ENCODE peak calls at places on chromosomes 4 and X, in ten cellular contexts. One of them, this sample, is unnamed.
A peak's percentile ranks its signal among the peaks of the same experiment; 100 is the strongest.

GRCh38 chrX:112961981-112962380 is 121.3 kb upstream of the AMOT start:
- DNase-seq in thoracic aorta: no peak
- DNase-seq in sigmoid colon: no peak
- DNase-seq in testis: peak; percentile 37
- DNase-seq in breast epithelium: no peak
- DNase-seq in transverse colon: no peak
- DNase-seq in psoas muscle: no peak
- DNase-seq in endothelial cell of umbilical vein: no peak
- DNase-seq in cardiac muscle cell: peak; percentile 44
- DNase-seq in kidney epithelial cell: no peak
- DNase-seq in this sample: no peak

GRCh38 chr4:57191523-57192034 is 81.4 kb upstream of the IGFBP7 start:
- DNase-seq in kidney epithelial cell: peak; percentile 51
- DNase-seq in breast epithelium: no peak
- DNase-seq in transverse colon: peak; percentile 46
- DNase-seq in testis: no peak
- DNase-seq in endothelial cell of umbilical vein: peak; percentile 37
- DNase-seq in sigmoid colon: peak; percentile 75
- DNase-seq in thoracic aorta: no peak
- DNase-seq in cardiac muscle cell: peak; percentile 29
- DNase-seq in psoas muscle: no peak
- DNase-seq in this sample: no peak

GRCh38 chrX:107712231-107713204 is 63.1 kb downstream of the TSC22D3 start:
- DNase-seq in transverse colon: peak; percentile 47
- DNase-seq in psoas muscle: peak; percentile 22
- DNase-seq in breast epithelium: no peak
- DNase-seq in testis: peak; percentile 18
- DNase-seq in cardiac muscle cell: peak; percentile 77
- DNase-seq in thoracic aorta: no peak
- DNase-seq in kidney epithelial cell: no peak
- DNase-seq in endothelial cell of umbilical vein: no peak
- DNase-seq in sigmoid colon: peak; percentile 76
- DNase-seq in this sample: peak; percentile 61

GRCh38 chrX:3244203-3244743 is 102.2 kb downstream of the MXRA5 start:
- DNase-seq in kidney epithelial cell: no peak
- DNase-seq in psoas muscle: no peak
- DNase-seq in breast epithelium: no peak
- DNase-seq in cardiac muscle cell: peak; percentile 85
- DNase-seq in thoracic aorta: no peak
- DNase-seq in transverse colon: no peak
- DNase-seq in testis: no peak
- DNase-seq in endothelial cell of umbilical vein: no peak
- DNase-seq in sigmoid colon: no peak
- DNase-seq in this sample: no peak

GRCh38 chrX:104108955-104109354 is 3.4 kb upstream of the ZCCHC18 start:
- DNase-seq in sigmoid colon: no peak
- DNase-seq in kidney epithelial cell: no peak
- DNase-seq in endothelial cell of umbilical vein: no peak
- DNase-seq in cardiac muscle cell: no peak
- DNase-seq in psoas muscle: no peak
- DNase-seq in breast epithelium: no peak
- DNase-seq in transverse colon: no peak
- DNase-seq in thoracic aorta: no peak
- DNase-seq in testis: no peak
- DNase-seq in this sample: no peak

GRCh38 chr4:153348006-153348405 is 3.5 kb downstream of the MND1 start:
- DNase-seq in sigmoid colon: no peak
- DNase-seq in endothelial cell of umbilical vein: no peak
- DNase-seq in transverse colon: no peak
- DNase-seq in psoas muscle: no peak
- DNase-seq in breast epithelium: no peak
- DNase-seq in testis: no peak
- DNase-seq in cardiac muscle cell: no peak
- DNase-seq in thoracic aorta: no peak
- DNase-seq in kidney epithelial cell: no peak
- DNase-seq in this sample: no peak

GRCh38 chrX:24145340-24146186 is 4.0 kb upstream of the ZFX start:
- DNase-seq in testis: no peak
- DNase-seq in kidney epithelial cell: peak; percentile 29
- DNase-seq in transverse colon: no peak
- DNase-seq in cardiac muscle cell: no peak
- DNase-seq in sigmoid colon: no peak
- DNase-seq in psoas muscle: no peak
- DNase-seq in endothelial cell of umbilical vein: peak; percentile 48
- DNase-seq in breast epithelium: no peak
- DNase-seq in thoracic aorta: no peak
- DNase-seq in this sample: no peak

GRCh38 chr4:111943796-111944203 is 201.5 kb upstream of the FAM241A start:
- DNase-seq in breast epithelium: no peak
- DNase-seq in thoracic aorta: no peak
- DNase-seq in transverse colon: peak; percentile 61
- DNase-seq in cardiac muscle cell: peak; percentile 31
- DNase-seq in psoas muscle: no peak
- DNase-seq in sigmoid colon: no peak
- DNase-seq in kidney epithelial cell: no peak
- DNase-seq in endothelial cell of umbilical vein: peak; percentile 30
- DNase-seq in testis: peak; percentile 19
- DNase-seq in this sample: no peak

GRCh38 chrX:132836471-132836870 is 122.0 kb downstream of the HS6ST2 start:
- DNase-seq in cardiac muscle cell: no peak
- DNase-seq in sigmoid colon: no peak
- DNase-seq in endothelial cell of umbilical vein: peak; percentile 59
- DNase-seq in thoracic aorta: no peak
- DNase-seq in testis: no peak
- DNase-seq in transverse colon: no peak
- DNase-seq in psoas muscle: no peak
- DNase-seq in kidney epithelial cell: no peak
- DNase-seq in breast epithelium: no peak
- DNase-seq in this sample: no peak
- H3K27me3 ChIP-seq in cardiac muscle cell: no peaks in the 10 kb centered on the region
- H3K27me3 ChIP-seq in sigmoid colon: no peaks in the 10 kb centered on the region
- H3K27me3 ChIP-seq in endothelial cell of umbilical vein: no peaks in the 10 kb centered on the region
- H3K27me3 ChIP-seq in thoracic aorta: no peaks in the 10 kb centered on the region
- H3K27me3 ChIP-seq in testis: no peaks in the 10 kb centered on the region
- H3K27me3 ChIP-seq in transverse colon: no peaks in the 10 kb centered on the region
- H3K27me3 ChIP-seq in psoas muscle: no peaks in the 10 kb centered on the region
- H3K27me3 ChIP-seq in kidney epithelial cell: peaks cover under 1% of the 10 kb centered on the region
- H3K27me3 ChIP-seq in breast epithelium: no peaks in the 10 kb centered on the region
- H3K27me3 ChIP-seq in this sample: no peaks in the 10 kb centered on the region

GRCh38 chr4:118814054-118814453 is 21.9 kb downstream of the SEC24D start:
- DNase-seq in testis: no peak
- DNase-seq in kidney epithelial cell: no peak
- DNase-seq in cardiac muscle cell: no peak
- DNase-seq in thoracic aorta: no peak
- DNase-seq in breast epithelium: no peak
- DNase-seq in psoas muscle: no peak
- DNase-seq in sigmoid colon: no peak
- DNase-seq in transverse colon: no peak
- DNase-seq in endothelial cell of umbilical vein: no peak
- DNase-seq in this sample: no peak

GRCh38 chr4:118813561-118813960 is 22.4 kb downstream of the SEC24D start:
- DNase-seq in psoas muscle: no peak
- DNase-seq in sigmoid colon: no peak
- DNase-seq in cardiac muscle cell: no peak
- DNase-seq in transverse colon: no peak
- DNase-seq in thoracic aorta: no peak
- DNase-seq in endothelial cell of umbilical vein: no peak
- DNase-seq in breast epithelium: no peak
- DNase-seq in kidney epithelial cell: no peak
- DNase-seq in testis: no peak
- DNase-seq in this sample: no peak

GRCh38 chr4:118807659-118808058 is 28.3 kb downstream of the SEC24D start:
- DNase-seq in psoas muscle: no peak
- DNase-seq in cardiac muscle cell: no peak
- DNase-seq in kidney epithelial cell: no peak
- DNase-seq in sigmoid colon: no peak
- DNase-seq in endothelial cell of umbilical vein: no peak
- DNase-seq in thoracic aorta: no peak
- DNase-seq in transverse colon: no peak
- DNase-seq in testis: no peak
- DNase-seq in breast epithelium: no peak
- DNase-seq in this sample: no peak

GRCh38 chr4:118811832-118812231 is 24.1 kb downstream of the SEC24D start:
- DNase-seq in psoas muscle: no peak
- DNase-seq in breast epithelium: no peak
- DNase-seq in kidney epithelial cell: no peak
- DNase-seq in cardiac muscle cell: peak; percentile 36
- DNase-seq in sigmoid colon: no peak
- DNase-seq in endothelial cell of umbilical vein: no peak
- DNase-seq in transverse colon: no peak
- DNase-seq in testis: no peak
- DNase-seq in thoracic aorta: no peak
- DNase-seq in this sample: no peak

DNA sequence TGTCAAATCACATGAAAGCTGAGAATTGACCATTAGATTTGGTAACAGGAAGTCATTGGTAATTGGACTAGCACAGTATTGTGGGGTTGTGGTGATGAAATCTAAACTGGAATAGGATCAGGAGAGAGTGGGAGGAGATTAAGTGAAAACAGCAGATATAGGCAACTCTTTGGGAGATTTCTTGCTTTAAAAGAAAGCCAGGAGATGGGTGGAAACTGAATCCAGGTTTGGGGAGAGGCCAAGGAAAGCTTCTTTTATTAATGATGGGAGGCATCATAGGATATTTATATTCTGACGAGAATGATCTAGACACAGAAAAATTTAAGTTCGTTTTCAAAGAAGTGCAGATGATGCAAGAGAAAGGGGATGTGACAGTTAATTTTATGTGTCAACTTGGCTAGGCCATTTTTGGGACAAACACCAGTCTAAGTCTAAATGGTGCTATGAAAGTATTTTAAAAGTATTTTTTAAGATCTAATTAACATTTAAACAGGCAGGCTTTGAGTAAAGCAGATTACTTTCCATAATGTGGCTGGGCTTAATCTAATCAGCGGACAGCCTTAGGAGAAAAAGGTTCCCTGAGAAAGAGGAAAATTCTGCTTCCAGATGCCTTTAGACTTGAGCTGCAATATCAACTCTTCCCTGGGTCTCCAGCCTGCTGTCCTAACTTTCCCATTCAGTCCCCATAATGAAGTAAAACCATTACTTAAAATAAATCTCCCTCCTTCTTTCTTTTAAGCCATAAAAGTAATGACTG is 24.7 kb downstream of the SEC24D start:
- DNase-seq in testis: no peak
- DNase-seq in endothelial cell of umbilical vein: no peak
- DNase-seq in transverse colon: no peak
- DNase-seq in cardiac muscle cell: peak; percentile 80
- DNase-seq in thoracic aorta: no peak
- DNase-seq in sigmoid colon: no peak
- DNase-seq in breast epithelium: no peak
- DNase-seq in psoas muscle: no peak
- DNase-seq in kidney epithelial cell: no peak
- DNase-seq in this sample: no peak
- H3K36me3 ChIP-seq in testis: no peaks in the 10 kb centered on the region
- H3K36me3 ChIP-seq in endothelial cell of umbilical vein: peaks cover 52% of the 10 kb centered on the region
- H3K36me3 ChIP-seq in transverse colon: peaks cover 22% of the 10 kb centered on the region
- H3K36me3 ChIP-seq in cardiac muscle cell: peaks cover 59% of the 10 kb centered on the region
- H3K36me3 ChIP-seq in thoracic aorta: peaks cover 44% of the 10 kb centered on the region
- H3K36me3 ChIP-seq in sigmoid colon: peaks cover 8% of the 10 kb centered on the region
- H3K36me3 ChIP-seq in breast epithelium: peaks cover 4% of the 10 kb centered on the region
- H3K36me3 ChIP-seq in psoas muscle: peaks cover 9% of the 10 kb centered on the region
- H3K36me3 ChIP-seq in kidney epithelial cell: no peaks in the 10 kb centered on the region
- H3K36me3 ChIP-seq in this sample: peaks cover 47% of the 10 kb centered on the region

GRCh38 chr4:8857682-8858187 is 13.9 kb downstream of the HMX1 start:
- DNase-seq in kidney epithelial cell: no peak
- DNase-seq in sigmoid colon: no peak
- DNase-seq in breast epithelium: no peak
- DNase-seq in cardiac muscle cell: no peak
- DNase-seq in psoas muscle: no peak
- DNase-seq in endothelial cell of umbilical vein: no peak
- DNase-seq in transverse colon: no peak
- DNase-seq in thoracic aorta: no peak
- DNase-seq in testis: no peak
- DNase-seq in this sample: no peak

GRCh38 chr4:8858925-8859210 is 12.8 kb downstream of the HMX1 start:
- DNase-seq in thoracic aorta: no peak
- DNase-seq in breast epithelium: no peak
- DNase-seq in endothelial cell of umbilical vein: no peak
- DNase-seq in psoas muscle: no peak
- DNase-seq in sigmoid colon: no peak
- DNase-seq in cardiac muscle cell: no peak
- DNase-seq in kidney epithelial cell: no peak
- DNase-seq in transverse colon: no peak
- DNase-seq in testis: no peak
- DNase-seq in this sample: no peak

GRCh38 chr4:8858188-8858924 is 13.3 kb downstream of the HMX1 start:
- DNase-seq in breast epithelium: no peak
- DNase-seq in transverse colon: no peak
- DNase-seq in testis: no peak
- DNase-seq in cardiac muscle cell: no peak
- DNase-seq in kidney epithelial cell: no peak
- DNase-seq in psoas muscle: no peak
- DNase-seq in thoracic aorta: no peak
- DNase-seq in sigmoid colon: no peak
- DNase-seq in endothelial cell of umbilical vein: no peak
- DNase-seq in this sample: no peak

GRCh38 chr4:8855781-8856245 is 15.8 kb downstream of the HMX1 start:
- DNase-seq in testis: no peak
- DNase-seq in breast epithelium: no peak
- DNase-seq in cardiac muscle cell: no peak
- DNase-seq in sigmoid colon: no peak
- DNase-seq in psoas muscle: no peak
- DNase-seq in thoracic aorta: no peak
- DNase-seq in kidney epithelial cell: no peak
- DNase-seq in endothelial cell of umbilical vein: no peak
- DNase-seq in transverse colon: no peak
- DNase-seq in this sample: no peak

DNA sequence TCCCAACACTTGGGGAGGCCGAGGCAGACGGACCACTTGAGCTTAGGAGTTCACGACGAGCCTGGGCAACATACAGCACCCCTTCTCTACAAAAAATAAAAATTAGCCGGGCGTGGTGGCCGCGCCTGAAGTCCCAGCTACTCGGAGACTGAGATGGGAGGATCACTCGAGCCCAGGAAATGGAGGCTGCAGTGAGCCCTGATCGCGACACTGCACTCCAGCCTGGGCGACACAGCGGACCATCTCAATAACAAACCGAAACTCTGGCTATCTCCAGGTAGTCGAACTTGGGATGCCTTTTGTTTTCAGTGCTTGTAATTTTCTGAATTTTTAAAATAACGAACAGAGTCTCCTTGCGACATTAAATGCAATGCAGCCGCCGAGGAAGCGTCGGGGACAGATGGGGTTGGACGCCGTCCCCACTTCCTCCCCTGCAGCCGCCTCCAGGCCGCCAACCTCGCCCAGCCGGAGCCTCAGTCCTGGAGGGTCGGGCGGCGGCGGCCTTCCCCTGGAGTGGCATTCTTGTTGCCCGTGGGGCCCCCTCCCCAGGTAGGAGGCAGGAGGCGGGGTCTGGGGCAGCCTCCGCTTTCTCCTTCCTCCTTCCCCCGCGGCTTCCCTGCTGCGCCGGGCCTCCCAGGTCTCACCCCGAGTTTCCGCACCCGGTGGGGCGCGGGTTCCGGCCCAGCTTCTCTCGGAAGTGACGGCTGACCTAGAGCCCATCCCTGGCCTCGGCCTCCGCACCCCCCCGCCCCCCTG is 14.6 kb downstream of the HMX1 start:
- DNase-seq in testis: no peak
- DNase-seq in thoracic aorta: no peak
- DNase-seq in kidney epithelial cell: no peak
- DNase-seq in breast epithelium: no peak
- DNase-seq in transverse colon: no peak
- DNase-seq in psoas muscle: no peak
- DNase-seq in cardiac muscle cell: no peak
- DNase-seq in sigmoid colon: no peak
- DNase-seq in endothelial cell of umbilical vein: no peak
- DNase-seq in this sample: no peak
- H3K27me3 ChIP-seq in testis: no peaks in the 10 kb centered on the region
- H3K27me3 ChIP-seq in thoracic aorta: no peaks in the 10 kb centered on the region
- H3K27me3 ChIP-seq in kidney epithelial cell: peaks cover 71% of the 10 kb centered on the region
- H3K27me3 ChIP-seq in breast epithelium: peaks cover 6% of the 10 kb centered on the region
- H3K27me3 ChIP-seq in transverse colon: peaks cover 99% of the 10 kb centered on the region
- H3K27me3 ChIP-seq in psoas muscle: peaks cover 3% of the 10 kb centered on the region
- H3K27me3 ChIP-seq in cardiac muscle cell: peaks cover 93% of the 10 kb centered on the region
- H3K27me3 ChIP-seq in sigmoid colon: peaks cover 100% of the 10 kb centered on the region
- H3K27me3 ChIP-seq in endothelial cell of umbilical vein: peaks cover 64% of the 10 kb centered on the region
- H3K27me3 ChIP-seq in this sample: peaks cover 78% of the 10 kb centered on the region

GRCh38 chr4:148116264-148116663 is 325.9 kb downstream of the NR3C2 start:
- DNase-seq in psoas muscle: no peak
- DNase-seq in thoracic aorta: no peak
- DNase-seq in cardiac muscle cell: peak; percentile 82
- DNase-seq in sigmoid colon: no peak
- DNase-seq in breast epithelium: no peak
- DNase-seq in kidney epithelial cell: no peak
- DNase-seq in endothelial cell of umbilical vein: peak; percentile 5
- DNase-seq in transverse colon: no peak
- DNase-seq in testis: no peak
- DNase-seq in this sample: no peak
- H3K36me3 ChIP-seq in psoas muscle: no peaks in the 10 kb centered on the region
- H3K36me3 ChIP-seq in thoracic aorta: peaks cover 8% of the 10 kb centered on the region
- H3K36me3 ChIP-seq in cardiac muscle cell: no peaks in the 10 kb centered on the region
- H3K36me3 ChIP-seq in sigmoid colon: no peaks in the 10 kb centered on the region
- H3K36me3 ChIP-seq in breast epithelium: peaks cover 3% of the 10 kb centered on the region
- H3K36me3 ChIP-seq in kidney epithelial cell: no peaks in the 10 kb centered on the region
- H3K36me3 ChIP-seq in endothelial cell of umbilical vein: peaks cover 1% of the 10 kb centered on the region
- H3K36me3 ChIP-seq in transverse colon: peaks cover 22% of the 10 kb centered on the region
- H3K36me3 ChIP-seq in testis: no peaks in the 10 kb centered on the region
- H3K36me3 ChIP-seq in this sample: no peaks in the 10 kb centered on the region

This sample was measured in gastrocnemius medialis.